ENCODE peak calls at places on chromosomes 12 and 14, in six cellular contexts. H is AG10803, X is T-cell, Q is sigmoid colon, V is SHP77, J is endodermal cell. O is an unnamed sample.

GRCh38 chr12:53052419-53053222 is 2.8 kb downstream of the TNS2 start:
- DNase-seq in V (peak; percentile 59), Q (peak; percentile 97), X (no peak), J (peak; percentile 49), H (peak; percentile 84), O (no peak)

GRCh38 chr12:123034022-123034541 is 53.6 kb downstream of the ARL6IP4 start:
- DNase-seq in H (no peak), Q (no peak), J (no peak), V (no peak), X (no peak), O (peak; percentile 74)

GRCh38 chr14:90979451-90979850 is 81.0 kb downstream of the RPS6KA5 start:
- DNase-seq in V (no peak), J (no peak), X (no peak), Q (no peak), H (no peak), O (no peak)

GRCh38 chr12:4960030-4960429 is 50.3 kb downstream of the KCNA1 start:
- DNase-seq in Q (peak; percentile 79), V (no peak), J (peak; percentile 70), X (no peak), H (no peak), O (no peak)

GRCh38 chr12:12441891-12442461 is 85.1 kb downstream of the BORCS5 start:
- DNase-seq in H (no peak), X (peak; percentile 73), V (no peak), Q (no peak), J (no peak), O (peak; percentile 93)

GRCh38 chr12:112121780-112122565 is 3.4 kb upstream of the TRAFD1 start:
- DNase-seq in X (no peak), V (peak; percentile 10), H (peak; percentile 89), J (peak; percentile 70), Q (peak; percentile 96), O (no peak)

GRCh38 chr14:59265808-59266207 is 77.3 kb downstream of the DAAM1 start:
- DNase-seq in X (no peak), V (no peak), Q (no peak), H (no peak), J (no peak), O (no peak)

GRCh38 chr12:98220636-98221035 is 294.8 kb upstream of the TMPO start:
- DNase-seq in H (no peak), X (no peak), J (no peak), Q (no peak), V (no peak), O (no peak)

GRCh38 chr12:5565933-5566632 is 134.2 kb downstream of the NTF3 start:
- DNase-seq in Q (no peak), H (peak; percentile 85), J (no peak), V (no peak), X (no peak), O (no peak)

GRCh38 chr12:110367209-110367864 is 36.2 kb downstream of the ANAPC7 start:
- DNase-seq in Q (peak; percentile 85), H (no peak), V (no peak), X (no peak), J (no peak), O (no peak)

GRCh38 chr12:108232565-108232964 is 103.5 kb downstream of the WSCD2 start:
- DNase-seq in V (no peak), X (no peak), Q (no peak), J (no peak), H (no peak), O (no peak)

GRCh38 chr14:104150201-104151027 is 12.0 kb downstream of the KIF26A start:
- DNase-seq in Q (no peak), X (no peak), V (no peak), H (peak; percentile 65), J (peak; percentile 93), O (no peak)